ENCODE peak calls at places on chromosome 1, in four cellular contexts. H is activated CD8-positive, alpha-beta memory T cell treated with anti-CD3 and anti-CD28 coated beads for 1 hour; I is AG04450; N is effector CD4-positive, alpha-beta T cell. K is an unnamed sample.
A peak's percentile ranks its signal among the peaks of the same experiment; 100 is the strongest.

GRCh38 chr1:57633881-57634280 is 210.0 kb upstream of the DAB1 start:
- DNase-seq in H (no peak), I (no peak), N (no peak), K (no peak)

GRCh38 chr1:66335859-66336640 is 197.9 kb upstream of the SGIP1 start:
- DNase-seq in H (peak; percentile 20), I (no peak), N (peak; percentile 76), K (peak; percentile 96)

GRCh38 chr1:100304921-100305320 is 38.9 kb downstream of the RTCA start:
- DNase-seq in H (no peak), I (no peak), N (no peak), K (no peak)

GRCh38 chr1:111142358-111142975 is 2.4 kb downstream of the CEPT1 start:
- DNase-seq in H (no peak), I (no peak), N (no peak), K (no peak)

GRCh38 chr1:2208309-2209239 is 14.0 kb upstream of the FAAP20 start:
- DNase-seq in H (no peak), I (no peak), N (no peak), K (no peak)

GRCh38 chr1:212656730-212657129 is 42.9 kb downstream of the BATF3 start:
- DNase-seq in H (no peak), I (no peak), N (no peak), K (no peak)

GRCh38 chr1:59116920-59117542 is 179.9 kb upstream of the FGGY start:
- DNase-seq in H (no peak), I (no peak), N (no peak), K (no peak)

GRCh38 chr1:19643602-19644419 is at the start of gene NBL1:
- DNase-seq in H (peak; percentile 65), I (no peak), N (peak; percentile 58), K (peak; percentile 43)

GRCh38 chr1:80666073-80666472 is 1134.7 kb upstream of the ADGRL2 start:
- DNase-seq in H (no peak), I (no peak), N (no peak), K (no peak)

GRCh38 chr1:95854457-95854856 is 620.4 kb downstream of the RWDD3 start:
- DNase-seq in H (no peak), I (no peak), N (no peak), K (no peak)

GRCh38 chr1:186985889-186986491 is 157.2 kb downstream of the PLA2G4A start:
- DNase-seq in H (no peak), I (peak; percentile 29), N (no peak), K (no peak)

GRCh38 chr1:161071886-161072371 is 2.2 kb upstream of the ARHGAP30 start:
- DNase-seq in H (peak; percentile 29), I (no peak), N (peak; percentile 28), K (peak; percentile 48)

K was measured in T-helper 1 cell.